ENCODE peak calls at places on chromosomes 11 and 22, in seven cellular contexts. A, V, P, Z, K, W and S are unnamed samples.

GRCh38 chr22:46798366-46799057 is 36.1 kb downstream of the TBC1D22A start:
- DNase-seq in A (peak), V (peak), P (peak), Z (peak), K (peak), W (peak), S (peak)

GRCh38 chr11:8873966-8874365 is 37.0 kb upstream of the AKIP1 start:
- DNase-seq in A (no peak), V (no peak), P (no peak), Z (no peak), K (no peak), W (no peak), S (no peak)

GRCh38 chr22:48404004-48404403 is 1423.7 kb downstream of the BRD1 start:
- DNase-seq in A (no peak), V (no peak), P (no peak), Z (no peak), K (no peak), W (no peak), S (no peak)

GRCh38 chr22:26642465-26643367 is 14.7 kb upstream of the MIAT start:
- DNase-seq in A (peak), V (peak), P (peak), Z (peak), K (no peak), W (no peak), S (no peak)

GRCh38 chr22:38843716-38844660 is at the start of gene NPTXR:
- DNase-seq in A (peak), V (peak), P (peak), Z (peak), K (peak), W (peak), S (peak)

GRCh38 chr11:10051868-10052586 is 242.0 kb downstream of the SBF2 start:
- DNase-seq in A (no peak), V (no peak), P (no peak), Z (no peak), K (no peak), W (no peak), S (no peak)

GRCh38 chr11:533049-533585 is 2.3 kb downstream of the HRAS start:
- DNase-seq in A (no peak), V (no peak), P (no peak), Z (no peak), K (no peak), W (no peak), S (no peak)

GRCh38 chr11:134337051-134337450 is 5.3 kb downstream of the GLB1L2 start:
- DNase-seq in A (no peak), V (no peak), P (no peak), Z (no peak), K (no peak), W (no peak), S (no peak)

GRCh38 chr11:22244986-22245592 is 52.2 kb downstream of the ANO5 start:
- DNase-seq in A (no peak), V (no peak), P (peak), Z (peak), K (peak), W (peak), S (peak)

GRCh38 chr11:12451179-12451814 is 73.9 kb downstream of the PARVA start:
- DNase-seq in A (no peak), V (no peak), P (no peak), Z (no peak), K (no peak), W (no peak), S (no peak)

GRCh38 chr11:122253541-122254317 is 137.7 kb upstream of the BLID start:
- DNase-seq in A (no peak), V (no peak), P (no peak), Z (peak), K (no peak), W (peak), S (no peak)

GRCh38 chr11:130906616-130907015 is 9.7 kb downstream of the SNX19 start:
- DNase-seq in A (no peak), V (no peak), P (no peak), Z (no peak), K (no peak), W (no peak), S (no peak)

GRCh38 chr22:43008509-43008908 is 6.4 kb downstream of the PACSIN2 start:
- DNase-seq in A (no peak), V (no peak), P (no peak), Z (no peak), K (no peak), W (no peak), S (no peak)

GRCh38 chr11:7657306-7658025 is 15.8 kb downstream of the CYB5R2 start:
- DNase-seq in A (no peak), V (no peak), P (no peak), Z (peak), K (peak), W (peak), S (peak)

GRCh38 chr11:126393143-126393542 is 37.7 kb downstream of the ST3GAL4 start:
- DNase-seq in A (no peak), V (no peak), P (no peak), Z (no peak), K (no peak), W (no peak), S (no peak)

GRCh38 chr22:48968201-48968959 is 859.3 kb downstream of the BRD1 start:
- DNase-seq in A (peak), V (no peak), P (no peak), Z (peak), K (no peak), W (no peak), S (no peak)

GRCh38 chr22:36156515-36157419 is 3.8 kb downstream of the APOL3 start:
- DNase-seq in A (peak), V (peak), P (peak), Z (peak), K (peak), W (peak), S (peak)

GRCh38 chr11:1226981-1227550 is 4.2 kb downstream of the MUC5B start:
- DNase-seq in A (no peak), V (no peak), P (no peak), Z (no peak), K (no peak), W (no peak), S (no peak)

GRCh38 chr22:28019360-28019759 is 100.3 kb upstream of the PITPNB start:
- DNase-seq in A (no peak), V (no peak), P (no peak), Z (peak), K (peak), W (no peak), S (peak)

GRCh38 chr11:103659138-103659734 is 377.2 kb upstream of the DDI1 start:
- DNase-seq in A (no peak), V (no peak), P (no peak), Z (no peak), K (peak), W (no peak), S (peak)

GRCh38 chr11:100640646-100641045 is 46.4 kb upstream of the ARHGAP42 start:
- DNase-seq in A (no peak), V (no peak), P (no peak), Z (no peak), K (no peak), W (no peak), S (no peak)

GRCh38 chr11:98115873-98116272 is 904.9 kb upstream of the CNTN5 start:
- DNase-seq in A (no peak), V (no peak), P (no peak), Z (no peak), K (no peak), W (no peak), S (no peak)

GRCh38 chr11:86579406-86579731 is 93.0 kb downstream of the ME3 start:
- DNase-seq in A (no peak), V (no peak), P (no peak), Z (no peak), K (no peak), W (no peak), S (no peak)

GRCh38 chr11:118198370-118198769 is 21.9 kb upstream of the SCN2B start:
- DNase-seq in A (peak), V (peak), P (peak), Z (peak), K (no peak), W (peak), S (peak)

GRCh38 chr11:99682646-99683045 is 661.9 kb downstream of the CNTN5 start:
- DNase-seq in A (no peak), V (no peak), P (no peak), Z (no peak), K (no peak), W (no peak), S (no peak)

GRCh38 chr11:102983491-102983890 is 28.0 kb upstream of the MMP13 start:
- DNase-seq in A (no peak), V (no peak), P (no peak), Z (no peak), K (no peak), W (no peak), S (no peak)

GRCh38 chr11:27497284-27497866 is 9.2 kb downstream of the LIN7C start:
- DNase-seq in A (no peak), V (no peak), P (no peak), Z (peak), K (peak), W (peak), S (peak)

GRCh38 chr11:11157201-11157600 is 195.8 kb downstream of the CSNK2A3 start:
- DNase-seq in A (no peak), V (no peak), P (peak), Z (peak), K (peak), W (no peak), S (no peak)